ENCODE peak calls at places on chromosomes 13 and 19, in five cellular contexts. One of them, this sample, is unnamed.
A peak's percentile ranks its signal among the peaks of the same experiment; 100 is the strongest.

GRCh38 chr13:21749410-21749809 is 78.5 kb downstream of the FGF9 start:
- DNase-seq in IMR-90: peak; percentile 94
- DNase-seq in neuronal stem cell: no peak
- DNase-seq in H1: no peak
- DNase-seq in trophoblast cell: no peak
- DNase-seq in this sample: peak; percentile 62

GRCh38 chr19:2408247-2408646 is 19.1 kb downstream of the TIMM13 start:
- DNase-seq in IMR-90: no peak
- DNase-seq in neuronal stem cell: no peak
- DNase-seq in H1: no peak
- DNase-seq in trophoblast cell: no peak
- DNase-seq in this sample: no peak

GRCh38 chr13:44273991-44274810 is 99.4 kb upstream of the SERP2 start:
- DNase-seq in IMR-90: peak; percentile 77
- DNase-seq in neuronal stem cell: no peak
- DNase-seq in H1: no peak
- DNase-seq in trophoblast cell: peak; percentile 62
- DNase-seq in this sample: peak; percentile 67

GRCh38 chr13:41648314-41648935 is 191.1 kb downstream of the RGCC start:
- DNase-seq in IMR-90: peak; percentile 72
- DNase-seq in neuronal stem cell: no peak
- DNase-seq in H1: no peak
- DNase-seq in trophoblast cell: peak; percentile 61
- DNase-seq in this sample: peak; percentile 11

GRCh38 chr19:48319647-48320537 is 5.5 kb upstream of the EMP3 start:
- DNase-seq in IMR-90: peak; percentile 75
- DNase-seq in neuronal stem cell: peak; percentile 83
- DNase-seq in H1: no peak
- DNase-seq in trophoblast cell: peak; percentile 83
- DNase-seq in this sample: peak; percentile 87

GRCh38 chr13:110336681-110337080 is 29.6 kb downstream of the COL4A2 start:
- DNase-seq in IMR-90: peak; percentile 78
- DNase-seq in neuronal stem cell: no peak
- DNase-seq in H1: no peak
- DNase-seq in trophoblast cell: no peak
- DNase-seq in this sample: peak; percentile 81

GRCh38 chr13:114124486-114124885 is 7.9 kb downstream of the RASA3 start:
- DNase-seq in IMR-90: no peak
- DNase-seq in neuronal stem cell: no peak
- DNase-seq in H1: no peak
- DNase-seq in trophoblast cell: no peak
- DNase-seq in this sample: no peak

GRCh38 chr13:77779461-77780272 is 82.2 kb downstream of the SLAIN1 start:
- DNase-seq in IMR-90: peak; percentile 74
- DNase-seq in neuronal stem cell: peak; percentile 33
- DNase-seq in H1: no peak
- DNase-seq in trophoblast cell: peak; percentile 84
- DNase-seq in this sample: peak; percentile 72

GRCh38 chr13:113117956-113118327 is 4.7 kb upstream of the F10 start:
- DNase-seq in IMR-90: no peak
- DNase-seq in neuronal stem cell: no peak
- DNase-seq in H1: no peak
- DNase-seq in trophoblast cell: no peak
- DNase-seq in this sample: no peak

GRCh38 chr19:46386151-46386550 is 27.2 kb downstream of the CCDC8 start:
- DNase-seq in IMR-90: no peak
- DNase-seq in neuronal stem cell: no peak
- DNase-seq in H1: no peak
- DNase-seq in trophoblast cell: no peak
- DNase-seq in this sample: no peak

GRCh38 chr13:106480511-106480910 is 55.0 kb downstream of the EFNB2 start:
- DNase-seq in IMR-90: no peak
- DNase-seq in neuronal stem cell: no peak
- DNase-seq in H1: no peak
- DNase-seq in trophoblast cell: no peak
- DNase-seq in this sample: no peak

GRCh38 chr13:51912091-51912490 is 50.3 kb downstream of the CCDC70 start:
- DNase-seq in IMR-90: no peak
- DNase-seq in neuronal stem cell: no peak
- DNase-seq in H1: no peak
- DNase-seq in trophoblast cell: peak; percentile 56
- DNase-seq in this sample: no peak

GRCh38 chr19:38850976-38851621 is 1.3 kb upstream of the HNRNPL start:
- DNase-seq in IMR-90: no peak
- DNase-seq in neuronal stem cell: peak; percentile 76
- DNase-seq in H1: no peak
- DNase-seq in trophoblast cell: no peak
- DNase-seq in this sample: no peak

GRCh38 chr13:94139393-94139995 is 340.0 kb downstream of the DCT start:
- DNase-seq in IMR-90: peak; percentile 65
- DNase-seq in neuronal stem cell: no peak
- DNase-seq in H1: no peak
- DNase-seq in trophoblast cell: no peak
- DNase-seq in this sample: no peak

GRCh38 chr19:45139286-45140143 is 21.3 kb downstream of the NKPD1 start:
- DNase-seq in IMR-90: no peak
- DNase-seq in neuronal stem cell: no peak
- DNase-seq in H1: no peak
- DNase-seq in trophoblast cell: no peak
- DNase-seq in this sample: no peak

GRCh38 chr19:741506-742131 is 9.3 kb upstream of the MISP start:
- DNase-seq in IMR-90: no peak
- DNase-seq in neuronal stem cell: no peak
- DNase-seq in H1: peak; percentile 31
- DNase-seq in trophoblast cell: peak; percentile 41
- DNase-seq in this sample: no peak

GRCh38 chr13:73307481-73307880 is 248.7 kb downstream of the KLF5 start:
- DNase-seq in IMR-90: peak; percentile 59
- DNase-seq in neuronal stem cell: no peak
- DNase-seq in H1: no peak
- DNase-seq in trophoblast cell: no peak
- DNase-seq in this sample: no peak

GRCh38 chr13:34647379-34647778 is 294.7 kb upstream of the NBEA start:
- DNase-seq in IMR-90: no peak
- DNase-seq in neuronal stem cell: no peak
- DNase-seq in H1: no peak
- DNase-seq in trophoblast cell: no peak
- DNase-seq in this sample: no peak

GRCh38 chr13:76512676-76513277 is 373.4 kb downstream of the KCTD12 start:
- DNase-seq in IMR-90: peak; percentile 97
- DNase-seq in neuronal stem cell: no peak
- DNase-seq in H1: no peak
- DNase-seq in trophoblast cell: no peak
- DNase-seq in this sample: peak; percentile 81

GRCh38 chr13:30331331-30331771 is 24.0 kb upstream of the KATNAL1 start:
- DNase-seq in IMR-90: no peak
- DNase-seq in neuronal stem cell: no peak
- DNase-seq in H1: no peak
- DNase-seq in trophoblast cell: no peak
- DNase-seq in this sample: no peak

GRCh38 chr13:33016414-33017409 is at the start of gene KL:
- DNase-seq in IMR-90: no peak
- DNase-seq in neuronal stem cell: no peak
- DNase-seq in H1: no peak
- DNase-seq in trophoblast cell: peak; percentile 48
- DNase-seq in this sample: peak; percentile 30

GRCh38 chr13:28566891-28567290 is 72.0 kb upstream of the FLT1 start:
- DNase-seq in IMR-90: no peak
- DNase-seq in neuronal stem cell: no peak
- DNase-seq in H1: no peak
- DNase-seq in trophoblast cell: peak; percentile 93
- DNase-seq in this sample: no peak

GRCh38 chr13:39253774-39254173 is 215.5 kb downstream of the NHLRC3 start:
- DNase-seq in IMR-90: peak; percentile 59
- DNase-seq in neuronal stem cell: no peak
- DNase-seq in H1: no peak
- DNase-seq in trophoblast cell: peak; percentile 75
- DNase-seq in this sample: no peak

GRCh38 chr19:53506728-53507127 is 31.2 kb upstream of the ZNF331 start:
- DNase-seq in IMR-90: no peak
- DNase-seq in neuronal stem cell: no peak
- DNase-seq in H1: no peak
- DNase-seq in trophoblast cell: no peak
- DNase-seq in this sample: no peak

GRCh38 chr19:39398297-39398864 is 7.2 kb downstream of the MED29 start:
- DNase-seq in IMR-90: peak; percentile 84
- DNase-seq in neuronal stem cell: no peak
- DNase-seq in H1: no peak
- DNase-seq in trophoblast cell: peak; percentile 54
- DNase-seq in this sample: peak; percentile 92

GRCh38 chr19:38597075-38597474 is 20.7 kb downstream of the MAP4K1 start:
- DNase-seq in IMR-90: no peak
- DNase-seq in neuronal stem cell: no peak
- DNase-seq in H1: no peak
- DNase-seq in trophoblast cell: no peak
- DNase-seq in this sample: no peak

GRCh38 chr19:19436137-19436691 is 30.7 kb downstream of the GATAD2A start:
- DNase-seq in IMR-90: no peak
- DNase-seq in neuronal stem cell: no peak
- DNase-seq in H1: no peak
- DNase-seq in trophoblast cell: no peak
- DNase-seq in this sample: no peak

GRCh38 chr13:111952814-111953213 is 114.1 kb upstream of the SOX1 start:
- DNase-seq in IMR-90: no peak
- DNase-seq in neuronal stem cell: no peak
- DNase-seq in H1: no peak
- DNase-seq in trophoblast cell: no peak
- DNase-seq in this sample: no peak

GRCh38 chr19:34193876-34194275 is 21.6 kb downstream of the LSM14A start:
- DNase-seq in IMR-90: no peak
- DNase-seq in neuronal stem cell: no peak
- DNase-seq in H1: no peak
- DNase-seq in trophoblast cell: no peak
- DNase-seq in this sample: no peak

GRCh38 chr13:40673061-40673397 is 6.6 kb upstream of the FOXO1 start:
- DNase-seq in IMR-90: no peak
- DNase-seq in neuronal stem cell: no peak
- DNase-seq in H1: no peak
- DNase-seq in trophoblast cell: no peak
- DNase-seq in this sample: no peak

DNA sequence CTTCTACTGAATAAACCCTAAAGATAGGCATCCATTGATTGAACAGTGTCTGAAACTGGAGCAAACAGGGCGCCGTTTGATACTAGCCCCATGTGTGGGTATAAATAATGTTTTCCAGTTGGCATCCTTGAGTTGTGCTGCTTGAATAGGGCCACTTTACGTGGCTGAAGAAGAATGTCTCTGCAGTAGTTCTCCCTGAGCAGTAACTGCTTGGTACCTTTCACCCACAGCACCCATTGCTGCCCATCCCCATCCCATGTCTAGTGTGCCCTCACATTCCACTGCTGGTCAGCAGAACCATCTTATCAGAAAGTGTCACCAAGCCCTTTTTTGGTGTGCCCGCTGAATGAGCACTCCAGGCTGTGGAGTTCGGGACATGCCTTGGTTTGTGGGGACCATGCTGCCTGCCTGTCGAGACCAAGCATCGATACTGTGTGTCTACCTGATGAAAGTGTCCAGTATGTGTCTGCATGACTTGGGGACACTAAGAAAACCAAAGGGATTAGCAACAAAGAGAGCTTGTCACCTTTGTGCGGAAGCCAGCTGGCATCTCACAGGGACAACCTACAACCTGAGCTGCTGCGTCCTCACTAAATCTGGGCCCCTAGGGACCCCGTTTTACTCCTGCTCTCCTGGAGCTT is 162.0 kb downstream of the TM9SF2 start:
- DNase-seq in IMR-90: no peak
- DNase-seq in neuronal stem cell: no peak
- DNase-seq in H1: no peak
- DNase-seq in trophoblast cell: no peak
- DNase-seq in this sample: no peak
- H4K91ac ChIP-seq in IMR-90: no peak overlapping the region
- H4K91ac ChIP-seq in neuronal stem cell: no peak overlapping the region
- H4K91ac ChIP-seq in H1: peak overlapping the region; percentile 99
- H4K91ac ChIP-seq in trophoblast cell: no peak overlapping the region
- H4K91ac ChIP-seq in this sample: no peak overlapping the region

GRCh38 chr19:35766571-35767104 is 8.7 kb downstream of the PROSER3 start:
- DNase-seq in IMR-90: no peak
- DNase-seq in neuronal stem cell: no peak
- DNase-seq in H1: no peak
- DNase-seq in trophoblast cell: no peak
- DNase-seq in this sample: no peak
- H2BK120ac ChIP-seq in IMR-90: no peak overlapping the region
- H2BK120ac ChIP-seq in neuronal stem cell: no peak overlapping the region
- H2BK120ac ChIP-seq in H1: no peak overlapping the region
- H2BK120ac ChIP-seq in trophoblast cell: no peak overlapping the region
- H2BK120ac ChIP-seq in this sample: no peak overlapping the region

GRCh38 chr19:32998722-32999121 is 26.7 kb downstream of the FAAP24 start:
- DNase-seq in IMR-90: no peak
- DNase-seq in neuronal stem cell: no peak
- DNase-seq in H1: no peak
- DNase-seq in trophoblast cell: no peak
- DNase-seq in this sample: no peak
- H3K4me3 ChIP-seq in IMR-90: no peak overlapping the region
- H3K4me3 ChIP-seq in neuronal stem cell: no peak overlapping the region
- H3K4me3 ChIP-seq in H1: no peak overlapping the region
- H3K4me3 ChIP-seq in trophoblast cell: no peak overlapping the region
- H3K4me3 ChIP-seq in this sample: no peak overlapping the region

GRCh38 chr19:11597202-11598102 is at the start of gene ZNF627:
- DNase-seq in IMR-90: peak; percentile 98
- DNase-seq in neuronal stem cell: peak; percentile 97
- DNase-seq in H1: peak; percentile 93
- DNase-seq in trophoblast cell: peak; percentile 99
- DNase-seq in this sample: peak; percentile 99
- H4K91ac ChIP-seq in IMR-90: peak within 1 kb of the TSS; percentile 87
- H4K91ac ChIP-seq in neuronal stem cell: peak within 1 kb of the TSS; percentile 100
- H4K91ac ChIP-seq in H1: peak within 1 kb of the TSS; percentile 99
- H4K91ac ChIP-seq in trophoblast cell: peak within 1 kb of the TSS; percentile 97
- H4K91ac ChIP-seq in this sample: peak within 1 kb of the TSS; percentile 98

DNA sequence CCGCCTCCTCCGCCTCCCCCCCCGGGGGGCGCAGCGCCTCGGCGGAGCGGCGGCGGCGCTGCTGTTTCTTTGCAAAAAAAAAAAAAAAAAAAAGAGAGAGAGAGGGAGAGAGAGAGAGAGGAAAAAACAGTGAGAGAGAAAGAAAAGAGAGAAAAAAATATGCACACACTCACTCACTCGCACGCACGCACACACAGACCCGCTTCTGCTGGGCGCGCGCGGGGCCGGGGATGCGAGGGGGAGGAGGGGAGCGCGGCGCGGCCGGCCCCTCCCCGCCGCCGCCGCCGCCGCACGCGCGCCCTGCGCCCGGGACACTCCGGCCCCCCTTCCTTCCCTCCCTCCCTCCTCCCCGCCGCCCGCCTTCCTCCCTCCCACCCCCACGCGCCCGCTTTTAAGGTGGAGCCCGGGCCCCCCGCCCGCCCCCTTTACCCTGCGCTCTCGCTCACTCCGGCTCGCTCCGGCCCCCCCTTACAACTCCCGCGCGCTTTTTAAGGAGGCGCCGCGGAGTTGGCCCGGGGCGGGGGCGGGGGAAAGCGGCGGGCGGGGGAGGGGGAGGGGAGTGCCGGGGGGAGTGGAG is at the start of gene SAMD1:
- DNase-seq in IMR-90: peak; percentile 83
- DNase-seq in neuronal stem cell: peak; percentile 54
- DNase-seq in H1: no peak
- DNase-seq in trophoblast cell: peak; percentile 58
- DNase-seq in this sample: peak; percentile 91
- H2BK120ac ChIP-seq in IMR-90: no peak within 1 kb of the TSS
- H2BK120ac ChIP-seq in neuronal stem cell: no peak within 1 kb of the TSS
- H2BK120ac ChIP-seq in H1: no peak within 1 kb of the TSS
- H2BK120ac ChIP-seq in trophoblast cell: peak within 1 kb of the TSS; percentile 76
- H2BK120ac ChIP-seq in this sample: peak within 1 kb of the TSS; percentile 71

GRCh38 chr19:11138659-11139526 is 16.7 kb downstream of the SPC24 start:
- DNase-seq in IMR-90: peak; percentile 77
- DNase-seq in neuronal stem cell: peak; percentile 57
- DNase-seq in H1: no peak
- DNase-seq in trophoblast cell: peak; percentile 74
- DNase-seq in this sample: peak; percentile 93
- H3K4me3 ChIP-seq in IMR-90: no peak overlapping the region
- H3K4me3 ChIP-seq in neuronal stem cell: no peak overlapping the region
- H3K4me3 ChIP-seq in H1: no peak overlapping the region
- H3K4me3 ChIP-seq in trophoblast cell: no peak overlapping the region
- H3K4me3 ChIP-seq in this sample: no peak overlapping the region

This sample was measured in mesenchymal stem cell.